ENCODE peak calls at places on chromosomes 4 and X, in ten cellular contexts. N is activated T-cell treated with anti-CD3 and anti-CD28 coated beads for 1 hour; R is KBM-7; M is stimulated activated effector memory CD8-positive, alpha-beta T cell treated with anti-CD3 and anti-CD28 coated beads, Interleukin-12 subunit alpha, Interleukin-12 subunit beta, amount 100 ng/mL, for 72 hours; C is ELF-1; U is pons; A is spleen; F is Calu3; I is pulmonary artery endothelial cell; E is hypothalamus. Q is an unnamed sample.

GRCh38 chrX:103782640-103783039 is 6.0 kb downstream of the PLP1 start:
- DNase-seq in R (no peak), N (no peak), F (no peak), U (peak), A (no peak), M (no peak), C (no peak), I (no peak), E (peak), Q (no peak)

GRCh38 chr4:107196312-107196711 is 160.2 kb upstream of the DKK2 start:
- DNase-seq in U (no peak), E (no peak), N (no peak), A (no peak), R (no peak), I (no peak), M (no peak), C (no peak), F (no peak), Q (no peak)

GRCh38 chr4:150578745-150579470 is 3.0 kb upstream of the MAB21L2 start:
- DNase-seq in C (peak), E (no peak), I (no peak), F (no peak), R (no peak), U (no peak), A (no peak), N (no peak), M (no peak), Q (no peak)

GRCh38 chr4:88360256-88360655 is 18.4 kb upstream of the HERC6 start:
- DNase-seq in M (no peak), I (no peak), R (no peak), F (no peak), N (no peak), E (no peak), C (no peak), U (no peak), A (no peak), Q (no peak)

GRCh38 chr4:122663814-122664610 is 43.1 kb upstream of the IL21 start:
- DNase-seq in U (no peak), E (no peak), I (no peak), M (no peak), F (no peak), C (no peak), A (no peak), R (no peak), N (no peak), Q (no peak)

GRCh38 chrX:103730147-103730546 is 19.4 kb downstream of the TMEM31 start:
- DNase-seq in N (no peak), E (no peak), I (no peak), M (no peak), R (peak), F (no peak), A (no peak), U (no peak), C (no peak), Q (no peak)

GRCh38 chr4:56139241-56139827 is 190.6 kb downstream of the CEP135 start:
- DNase-seq in R (no peak), A (no peak), U (no peak), F (no peak), C (no peak), N (no peak), M (no peak), E (no peak), I (no peak), Q (no peak)

GRCh38 chr4:180565856-180566431 is 1677.3 kb upstream of the TENM3 start:
- DNase-seq in R (no peak), M (no peak), A (no peak), F (no peak), E (no peak), N (no peak), I (no peak), C (no peak), U (no peak), Q (no peak)

GRCh38 chrX:41734530-41734929 is 10.5 kb downstream of the GPR82 start:
- DNase-seq in C (no peak), R (peak), E (no peak), N (no peak), I (no peak), M (no peak), A (no peak), F (peak), U (peak), Q (no peak)

GRCh38 chrX:15745179-15745578 is 7.1 kb downstream of the CA5B start:
- DNase-seq in U (no peak), E (no peak), M (no peak), N (no peak), F (no peak), R (no peak), I (no peak), C (no peak), A (no peak), Q (no peak)

Q was measured in uterus.